ENCODE peak calls at places on chromosomes 12 and 14, in seven cellular contexts. G is PC-3; T is pancreas; H is KBM-7; D is NT2/D1; A is CD8-positive, alpha-beta memory T cell; E is mucosa of gallbladder. P is an unnamed sample.
A peak's percentile ranks its signal among the peaks of the same experiment; 100 is the strongest.

GRCh38 chr14:61694039-61694438 is 1.3 kb upstream of the HIF1A start:
- DNase-seq in G (no peak), T (no peak), H (no peak), D (no peak), A (no peak), E (no peak), P (no peak)

GRCh38 chr14:81471062-81471461 is 62.6 kb downstream of the SEL1L start:
- DNase-seq in G (no peak), T (no peak), H (no peak), D (no peak), A (no peak), E (no peak), P (no peak)

GRCh38 chr12:26153421-26154154 is 28.8 kb upstream of the BHLHE41 start:
- DNase-seq in G (peak; percentile 99), T (no peak), H (no peak), D (no peak), A (no peak), E (peak; percentile 75), P (no peak)

GRCh38 chr12:64688715-64689114 is 70.5 kb downstream of the GNS start:
- DNase-seq in G (no peak), T (no peak), H (no peak), D (no peak), A (no peak), E (no peak), P (no peak)

GRCh38 chr14:76936483-76936882 is 92.0 kb downstream of the IRF2BPL start:
- DNase-seq in G (no peak), T (no peak), H (no peak), D (no peak), A (no peak), E (no peak), P (no peak)

GRCh38 chr12:6852651-6853354 is 853 bp downstream of the USP5 start:
- DNase-seq in G (peak; percentile 54), T (no peak), H (peak; percentile 57), D (no peak), A (peak; percentile 43), E (no peak), P (no peak)

GRCh38 chr12:85755760-85756159 is 80.4 kb downstream of the RASSF9 start:
- DNase-seq in G (peak; percentile 16), T (no peak), H (no peak), D (no peak), A (no peak), E (no peak), P (no peak)

GRCh38 chr12:44357476-44357875 is 518.6 kb downstream of the NELL2 start:
- DNase-seq in G (no peak), T (no peak), H (no peak), D (no peak), A (no peak), E (no peak), P (no peak)

GRCh38 chr12:50723870-50724269 is 40.0 kb upstream of the ATF1 start:
- DNase-seq in G (no peak), T (no peak), H (no peak), D (no peak), A (no peak), E (no peak), P (no peak)

GRCh38 chr14:64807588-64807987 is 72.1 kb downstream of the SPTB start:
- DNase-seq in G (peak; percentile 12), T (no peak), H (no peak), D (no peak), A (no peak), E (no peak), P (no peak)

GRCh38 chr14:69910871-69911270 is 31.7 kb downstream of the SMOC1 start:
- DNase-seq in G (no peak), T (no peak), H (no peak), D (no peak), A (no peak), E (no peak), P (no peak)

GRCh38 chr12:57744777-57745484 is at the start of gene TSPAN31:
- DNase-seq in G (peak; percentile 97), T (peak; percentile 87), H (peak; percentile 98), D (peak; percentile 97), A (peak; percentile 93), E (peak; percentile 97), P (no peak)

GRCh38 chr12:75239987-75240386 is 30.3 kb upstream of the KCNC2 start:
- DNase-seq in G (no peak), T (no peak), H (no peak), D (no peak), A (no peak), E (no peak), P (no peak)